ENCODE peak calls at places on chromosomes 2 and 18, in five cellular contexts. T, P, S, O and G are unnamed samples.

GRCh38 chr2:105296017-105296611 is 33.4 kb downstream of the TGFBRAP1 start:
- DNase-seq in S (no peak), O (no peak), P (no peak), T (no peak), G (no peak)

GRCh38 chr2:232600053-232600773 is 33.2 kb upstream of the EFHD1 start:
- DNase-seq in T (no peak), O (no peak), S (no peak), P (no peak), G (no peak)

GRCh38 chr2:27893031-27893430 is 2.5 kb downstream of the BABAM2 start:
- DNase-seq in O (no peak), S (no peak), T (no peak), P (no peak), G (no peak)

GRCh38 chr2:66696374-66696773 is 261.4 kb downstream of the MEIS1 start:
- DNase-seq in O (no peak), T (no peak), P (no peak), S (no peak), G (no peak)

GRCh38 chr2:178225011-178225817 is 30.9 kb downstream of the OSBPL6 start:
- DNase-seq in O (no peak), P (no peak), T (no peak), S (no peak), G (no peak)

GRCh38 chr2:70855679-70856078 is 20.1 kb upstream of the CD207 start:
- DNase-seq in S (no peak), O (no peak), T (no peak), P (no peak), G (no peak)

GRCh38 chr18:8366656-8367055 is 242.6 kb upstream of the RAB12 start:
- DNase-seq in P (no peak), T (no peak), S (no peak), O (no peak), G (no peak)

GRCh38 chr2:6310910-6311215 is 554.8 kb downstream of the CMPK2 start:
- DNase-seq in S (no peak), O (no peak), P (no peak), T (no peak), G (no peak)

GRCh38 chr2:219118504-219118903 is 42.1 kb downstream of the NHEJ1 start:
- DNase-seq in T (no peak), P (no peak), S (peak; percentile 43), O (no peak), G (no peak)

GRCh38 chr2:128172191-128172590 is 81.2 kb downstream of the UGGT1 start:
- DNase-seq in P (no peak), O (no peak), S (no peak), T (no peak), G (peak; percentile 35)

GRCh38 chr2:179898873-179899272 is 37.5 kb upstream of the ZNF385B start:
- DNase-seq in O (no peak), P (peak; percentile 46), T (no peak), S (no peak), G (no peak)

GRCh38 chr18:27685807-27686412 is 491.0 kb downstream of the CDH2 start:
- DNase-seq in T (no peak), P (peak; percentile 20), S (no peak), O (no peak), G (peak; percentile 29)

GRCh38 chr2:25050128-25050527 is 8.3 kb downstream of the EFR3B start:
- DNase-seq in P (no peak), T (no peak), S (no peak), O (no peak), G (no peak)